ENCODE peak calls at places on chromosomes 16 and 17, in four cellular contexts. M, Z, T and Q are unnamed samples.

GRCh38 chr16:28258571-28258970 is 33.8 kb upstream of the SBK1 start:
- DNase-seq in Z (no peak), M (no peak), T (no peak), Q (no peak)

GRCh38 chr16:56956076-56956475 is 5.7 kb upstream of the CETP start:
- DNase-seq in Z (no peak), T (no peak), M (no peak), Q (no peak)

GRCh38 chr16:87582221-87582965 is 19.9 kb upstream of the JPH3 start:
- DNase-seq in M (no peak), Z (no peak), T (no peak), Q (peak)

GRCh38 chr16:68496689-68497088 is 42.4 kb upstream of the ZFP90 start:
- DNase-seq in Z (no peak), M (no peak), T (no peak), Q (no peak)

GRCh38 chr17:68015081-68015723 is 18.9 kb upstream of the C17orf58 start:
- DNase-seq in M (no peak), T (no peak), Z (no peak), Q (no peak)

GRCh38 chr17:8828517-8828875 is 29.3 kb upstream of the MFSD6L start:
- DNase-seq in T (no peak), M (no peak), Z (no peak), Q (peak)

GRCh38 chr16:79021991-79022390 is 578.5 kb downstream of the MAF start:
- DNase-seq in T (no peak), Z (no peak), M (no peak), Q (no peak)

GRCh38 chr17:82013772-82014321 is 8.8 kb downstream of the CENPX start:
- DNase-seq in T (no peak), Z (no peak), M (peak), Q (no peak)

GRCh38 chr16:80015566-80015965 is 415.0 kb upstream of the MAF start:
- DNase-seq in T (no peak), Z (no peak), M (no peak), Q (no peak)

GRCh38 chr17:57902800-57903759 is 52.1 kb downstream of the CUEDC1 start:
- DNase-seq in M (peak), Z (no peak), T (peak), Q (no peak)

GRCh38 chr16:3028716-3029319 is 5.0 kb downstream of the THOC6 start:
- DNase-seq in T (no peak), Z (no peak), M (no peak), Q (no peak)

GRCh38 chr17:75153854-75154194 is 488 bp downstream of the JPT1 start:
- DNase-seq in Z (no peak), M (no peak), T (no peak), Q (no peak)

GRCh38 chr16:48003226-48003907 is 152.4 kb downstream of the ABCC12 start:
- DNase-seq in M (no peak), Z (no peak), T (no peak), Q (no peak)

GRCh38 chr17:56158344-56158743 is 5.1 kb downstream of the ANKFN1 start:
- DNase-seq in M (no peak), T (no peak), Z (no peak), Q (no peak)

GRCh38 chr16:31265329-31266245 is 5.8 kb downstream of the ITGAM start:
- DNase-seq in M (no peak), T (peak), Z (peak), Q (no peak)

GRCh38 chr17:79991924-79992656 is 43.6 kb downstream of the TBC1D16 start:
- DNase-seq in T (no peak), M (peak), Z (no peak), Q (peak)

GRCh38 chr16:81265658-81266451 is 27.4 kb downstream of the BCO1 start:
- DNase-seq in M (no peak), T (no peak), Z (no peak), Q (no peak)

GRCh38 chr16:64152010-64152767 is 969.7 kb downstream of the CDH11 start:
- DNase-seq in Z (no peak), M (no peak), T (no peak), Q (no peak)

GRCh38 chr17:14833201-14833773 is 431.8 kb downstream of the PMP22 start:
- DNase-seq in M (no peak), T (no peak), Z (no peak), Q (no peak)

GRCh38 chr17:80939151-80940145 is 52.2 kb upstream of the CHMP6 start:
- DNase-seq in M (no peak), T (no peak), Z (no peak), Q (no peak)

GRCh38 chr16:53502331-53503269 is at the start of gene AKTIP:
- DNase-seq in T (no peak), Z (peak), M (no peak), Q (peak)

GRCh38 chr17:74219576-74220133 is 6.3 kb downstream of the TTYH2 start:
- DNase-seq in T (no peak), Z (no peak), M (no peak), Q (no peak)

GRCh38 chr17:35243459-35244204 is 760 bp downstream of the SLFN5 start:
- DNase-seq in T (no peak), M (no peak), Z (no peak), Q (peak)

GRCh38 chr16:71432906-71433305 is 8.9 kb downstream of the TLE7 start:
- DNase-seq in M (no peak), Z (no peak), T (no peak), Q (no peak)

GRCh38 chr17:4507361-4508111 is 8.9 kb downstream of the SPNS2 start:
- DNase-seq in Z (no peak), M (no peak), T (no peak), Q (no peak)

GRCh38 chr17:66268247-66268927 is 34.0 kb upstream of the PRKCA start:
- DNase-seq in M (no peak), Z (no peak), T (no peak), Q (no peak)

GRCh38 chr17:9072626-9073339 is 51.5 kb downstream of the NTN1 start:
- DNase-seq in M (no peak), T (no peak), Z (no peak), Q (no peak)

GRCh38 chr17:32671891-32672290 is 185.1 kb downstream of the CDK5R1 start:
- DNase-seq in T (no peak), Z (no peak), M (no peak), Q (no peak)

GRCh38 chr17:1179635-1180433 is at the start of gene ABR:
- DNase-seq in Z (peak), T (no peak), M (no peak), Q (peak)

GRCh38 chr16:15928261-15929104 is 20.9 kb upstream of the ABCC1 start:
- DNase-seq in M (peak), T (no peak), Z (no peak), Q (no peak)

GRCh38 chr16:3726021-3726687 is 8.8 kb upstream of the TRAP1 start:
- DNase-seq in M (no peak), Z (no peak), T (no peak), Q (no peak)

GRCh38 chr17:29148790-29149430 is 31.3 kb downstream of the MYO18A start:
- DNase-seq in T (peak), M (peak), Z (peak), Q (peak)

DNA sequence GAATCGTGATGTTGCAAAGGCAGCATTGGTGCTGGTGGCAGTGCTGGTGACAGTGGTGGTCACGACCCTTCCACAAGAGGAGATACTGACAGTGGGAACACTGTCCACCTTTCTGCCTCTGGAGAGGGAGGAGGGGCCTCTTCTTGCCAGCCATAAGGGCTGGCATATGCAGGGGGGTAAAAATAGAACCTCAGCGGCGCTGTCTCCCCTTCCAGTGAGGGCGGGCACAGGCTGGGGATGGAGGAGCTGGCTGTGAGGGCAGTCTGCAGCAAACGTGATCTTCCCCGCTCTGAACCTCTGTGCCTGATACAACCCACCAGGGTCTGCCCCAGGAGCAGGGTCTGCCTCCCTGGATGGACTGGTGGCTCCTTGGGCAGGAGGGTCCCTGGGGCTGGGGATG is 3.4 kb downstream of the RAP1GAP2 start:
- DNase-seq in M (no peak), Z (no peak), T (no peak), Q (no peak)
- TF ChIP-seq TARDBP in M (no peak), Z (no peak), T (no peak), Q (no peak)

DNA sequence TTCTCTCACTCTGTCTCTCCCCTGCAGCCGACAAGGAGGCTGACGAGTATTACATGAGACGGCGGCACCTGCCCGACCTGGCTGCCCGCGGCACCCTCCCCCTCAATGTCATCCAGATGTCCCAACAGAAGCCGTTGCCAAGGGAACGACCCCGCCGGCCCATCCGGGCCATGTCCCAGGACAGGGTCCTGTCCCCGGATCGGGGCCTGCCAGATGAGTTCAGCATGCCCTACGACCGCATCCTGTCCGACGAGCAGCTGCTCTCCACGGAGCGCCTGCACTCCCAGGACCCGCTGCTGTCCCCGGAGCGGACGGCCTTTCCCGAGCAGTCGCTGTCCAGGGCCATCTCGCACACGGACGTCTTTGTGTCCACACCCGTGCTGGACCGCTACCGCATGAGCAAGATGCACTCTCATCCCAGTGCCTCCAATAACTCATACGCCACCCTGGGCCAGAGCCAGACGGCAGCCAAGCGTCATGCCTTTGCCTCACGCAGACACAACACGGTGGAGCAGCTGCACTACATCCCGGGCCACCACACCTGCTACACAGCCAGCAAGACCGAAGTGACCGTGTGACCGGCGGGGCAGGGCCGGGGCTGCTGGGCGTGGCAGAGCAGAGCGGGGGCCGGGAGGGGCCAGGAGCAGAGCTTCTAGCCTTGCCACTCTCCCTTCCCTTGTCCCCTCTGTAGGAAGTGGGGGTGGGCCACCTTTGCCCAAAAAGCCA is 40.4 kb upstream of the DNAH9 start:
- DNase-seq in T (no peak), M (no peak), Z (no peak), Q (no peak)
- TF ChIP-seq TARDBP in T (no peak), M (no peak), Z (no peak), Q (no peak)

GRCh38 chr17:39596543-39597267 is 11.0 kb downstream of the NEUROD2 start:
- DNase-seq in T (no peak), Z (no peak), M (no peak), Q (no peak)
- TF ChIP-seq TARDBP in T (no peak), Z (no peak), M (no peak), Q (no peak)

DNA sequence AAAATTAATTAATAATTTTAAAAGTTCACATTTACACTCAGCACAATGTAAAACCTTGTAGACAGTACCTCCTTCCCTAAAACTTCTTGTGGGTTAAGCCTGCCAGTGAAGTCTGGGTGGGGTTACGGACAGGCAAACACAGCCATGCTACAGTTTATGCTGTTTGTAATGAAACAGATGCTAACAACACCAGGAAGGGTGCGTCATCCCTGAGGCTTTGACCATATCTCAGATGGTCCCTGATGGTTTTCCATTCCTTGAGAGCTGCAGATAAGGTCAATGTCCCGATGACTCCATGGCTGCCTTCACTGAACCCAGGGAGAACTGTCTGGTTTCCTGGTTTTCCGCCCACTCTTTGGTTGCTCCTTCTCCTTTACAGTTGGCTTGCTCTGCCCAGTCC is 29.1 kb downstream of the GAS7 start:
- DNase-seq in Z (no peak), M (no peak), T (no peak), Q (no peak)
- TF ChIP-seq TARDBP in Z (no peak), M (no peak), T (no peak), Q (no peak)

GRCh38 chr17:47694818-47695663 is 1.1 kb downstream of the TBKBP1 start:
- DNase-seq in M (no peak), T (no peak), Z (peak), Q (no peak)
- TF ChIP-seq TARDBP in M (no peak), T (no peak), Z (no peak), Q (no peak)

DNA sequence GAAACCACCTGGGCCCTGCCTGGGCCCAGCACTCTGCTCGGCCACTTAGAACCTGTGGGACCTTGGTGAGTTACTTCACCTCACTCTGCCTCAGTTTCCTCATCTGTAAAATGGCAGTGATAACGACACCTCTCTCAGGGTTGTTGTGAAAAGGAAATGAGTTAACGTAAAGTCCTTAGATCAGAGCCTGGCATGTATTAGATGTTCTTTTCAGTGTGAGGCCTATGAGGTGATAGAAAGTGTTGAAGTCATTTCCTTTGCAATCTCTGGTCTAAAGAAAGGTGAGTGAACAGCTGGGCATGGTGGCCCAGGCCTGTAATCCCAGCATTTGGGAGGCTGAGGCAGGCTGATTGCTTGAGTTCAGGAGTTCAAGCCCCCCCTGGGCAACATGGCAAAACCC is 51.7 kb upstream of the LGALS9 start:
- DNase-seq in M (no peak), Z (no peak), T (no peak), Q (no peak)
- TF ChIP-seq TARDBP in M (no peak), Z (no peak), T (no peak), Q (no peak)

DNA sequence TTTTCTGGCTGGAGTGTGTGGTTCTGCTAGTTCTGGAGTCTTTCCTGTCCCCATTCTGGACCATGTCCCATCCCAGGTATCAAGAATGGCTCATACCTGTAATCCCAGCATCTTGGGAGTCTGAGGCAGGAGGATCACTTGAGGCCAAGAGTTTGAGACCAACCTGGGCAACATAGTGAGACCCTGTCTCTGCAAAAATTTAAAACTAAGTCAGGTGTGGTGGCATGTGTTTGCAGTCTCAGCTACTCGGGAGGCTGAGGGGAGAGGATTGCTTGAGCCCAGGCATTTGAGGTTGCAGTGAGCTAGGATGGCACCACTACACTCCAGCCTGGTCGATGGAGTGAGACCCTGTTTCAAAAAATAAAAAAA is 15.3 kb upstream of the WNT3 start:
- DNase-seq in M (no peak), Z (no peak), T (no peak), Q (no peak)
- TF ChIP-seq TARDBP in M (no peak), Z (no peak), T (no peak), Q (no peak)

GRCh38 chr17:30897311-30897710 is 8.7 kb downstream of the TEFM start:
- DNase-seq in Z (no peak), T (no peak), M (no peak), Q (no peak)

GRCh38 chr17:30894236-30894635 is 11.8 kb downstream of the TEFM start:
- DNase-seq in M (no peak), T (no peak), Z (no peak), Q (no peak)
- TF ChIP-seq TARDBP in M (no peak), T (no peak), Z (no peak), Q (no peak)